ENCODE peak calls at places on chromosomes 16 and 17, in ten cellular contexts. I, A, L, S, J, W, B, M, Q and X are unnamed samples.

GRCh38 chr16:19898924-19899604 is 14.4 kb upstream of the GPRC5B start:
- DNase-seq in I (peak; percentile 75), A (no peak), L (peak; percentile 22), S (peak; percentile 39), J (no peak), W (no peak), B (peak; percentile 44), M (peak; percentile 61), Q (peak; percentile 67), X (no peak)

GRCh38 chr16:21663889-21664647 is at the start of gene OTOA:
- DNase-seq in I (no peak), A (no peak), L (no peak), S (peak; percentile 23), J (no peak), W (no peak), B (no peak), M (no peak), Q (peak; percentile 34), X (no peak)

GRCh38 chr16:11182381-11182780 is 73.6 kb downstream of the SOCS1 start:
- DNase-seq in I (no peak), A (no peak), L (no peak), S (no peak), J (no peak), W (no peak), B (no peak), M (no peak), Q (no peak), X (no peak)

GRCh38 chr16:35221482-35222185 is 1762.2 kb downstream of the TP53TG3F start:
- DNase-seq in I (no peak), A (no peak), L (no peak), S (no peak), J (no peak), W (no peak), B (no peak), M (no peak), Q (no peak), X (no peak)

GRCh38 chr17:42171831-42172230 is 9.1 kb downstream of the KCNH4 start:
- DNase-seq in I (no peak), A (no peak), L (no peak), S (no peak), J (no peak), W (no peak), B (no peak), M (no peak), Q (peak; percentile 18), X (no peak)

GRCh38 chr16:85245307-85246172 is 133.3 kb upstream of the CIBAR2 start:
- DNase-seq in I (peak; percentile 72), A (peak; percentile 59), L (peak; percentile 72), S (peak; percentile 53), J (peak; percentile 70), W (peak; percentile 82), B (peak; percentile 72), M (peak; percentile 78), Q (peak; percentile 74), X (no peak)

GRCh38 chr16:47777191-47777590 is 316.1 kb downstream of the PHKB start:
- DNase-seq in I (no peak), A (no peak), L (peak; percentile 62), S (no peak), J (no peak), W (no peak), B (no peak), M (no peak), Q (no peak), X (no peak)

GRCh38 chr17:43671755-43672502 is 10.2 kb upstream of the MEOX1 start:
- DNase-seq in I (no peak), A (no peak), L (no peak), S (no peak), J (no peak), W (no peak), B (no peak), M (no peak), Q (no peak), X (no peak)

GRCh38 chr17:51739245-51739886 is 419.1 kb downstream of the CA10 start:
- DNase-seq in I (no peak), A (no peak), L (no peak), S (no peak), J (no peak), W (no peak), B (no peak), M (no peak), Q (no peak), X (no peak)

GRCh38 chr17:51733166-51733565 is 425.3 kb downstream of the CA10 start:
- DNase-seq in I (no peak), A (no peak), L (no peak), S (no peak), J (no peak), W (no peak), B (no peak), M (no peak), Q (no peak), X (no peak)

GRCh38 chr17:51734976-51735375 is 423.5 kb downstream of the CA10 start:
- DNase-seq in I (no peak), A (no peak), L (no peak), S (no peak), J (no peak), W (no peak), B (no peak), M (no peak), Q (no peak), X (no peak)

GRCh38 chr17:51731941-51732722 is 426.4 kb downstream of the CA10 start:
- DNase-seq in I (no peak), A (no peak), L (no peak), S (no peak), J (no peak), W (no peak), B (no peak), M (no peak), Q (no peak), X (no peak)

DNA sequence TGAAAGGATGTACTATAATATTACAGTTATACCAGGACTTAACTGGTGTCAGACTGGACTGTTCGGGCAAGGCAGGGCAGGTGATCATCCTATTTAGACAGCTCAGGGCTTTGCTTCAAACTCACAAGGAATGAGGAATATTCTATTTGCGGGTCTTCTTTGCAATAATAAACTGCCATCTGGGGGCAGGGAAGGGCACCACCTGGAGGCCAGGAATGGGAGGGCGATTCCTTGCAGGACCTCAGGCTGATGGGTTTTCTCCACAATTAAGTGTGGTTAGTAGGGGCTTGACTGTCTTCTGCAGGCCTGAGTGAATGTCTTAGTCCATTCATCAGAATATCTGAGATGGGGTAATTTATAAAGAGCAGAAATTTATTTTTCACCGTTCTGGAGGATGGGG is 424.1 kb downstream of the CA10 start:
- DNase-seq in I (no peak), A (peak; percentile 23), L (no peak), S (no peak), J (no peak), W (no peak), B (no peak), M (peak; percentile 5), Q (peak; percentile 15), X (no peak)
- TF ChIP-seq CTCF in I (peak; percentile 58), A (no peak), L (no peak), S (peak; percentile 37), J (no peak), W (no peak), B (peak; percentile 39), M (peak; percentile 21), Q (peak; percentile 43), X (peak; percentile 48)

GRCh38 chr17:67055811-67056745 is 11.7 kb downstream of the CACNG1 start:
- DNase-seq in I (no peak), A (no peak), L (no peak), S (peak; percentile 57), J (no peak), W (no peak), B (no peak), M (peak; percentile 20), Q (no peak), X (no peak)

GRCh38 chr17:67054608-67055007 is 10.3 kb downstream of the CACNG1 start:
- DNase-seq in I (no peak), A (no peak), L (no peak), S (no peak), J (no peak), W (no peak), B (no peak), M (no peak), Q (no peak), X (no peak)

GRCh38 chr17:67055041-67055443 is 10.7 kb downstream of the CACNG1 start:
- DNase-seq in I (no peak), A (no peak), L (no peak), S (no peak), J (no peak), W (no peak), B (no peak), M (no peak), Q (no peak), X (no peak)

GRCh38 chr17:67058036-67058435 is 13.7 kb downstream of the CACNG1 start:
- DNase-seq in I (no peak), A (no peak), L (no peak), S (no peak), J (no peak), W (no peak), B (no peak), M (no peak), Q (no peak), X (no peak)

GRCh38 chr17:67056746-67057490 is 12.6 kb downstream of the CACNG1 start:
- DNase-seq in I (no peak), A (no peak), L (no peak), S (no peak), J (no peak), W (peak; percentile 83), B (no peak), M (no peak), Q (no peak), X (no peak)
- TF ChIP-seq CTCF in I (no peak), A (no peak), L (no peak), S (no peak), J (no peak), W (no peak), B (no peak), M (no peak), Q (no peak), X (no peak)

DNA sequence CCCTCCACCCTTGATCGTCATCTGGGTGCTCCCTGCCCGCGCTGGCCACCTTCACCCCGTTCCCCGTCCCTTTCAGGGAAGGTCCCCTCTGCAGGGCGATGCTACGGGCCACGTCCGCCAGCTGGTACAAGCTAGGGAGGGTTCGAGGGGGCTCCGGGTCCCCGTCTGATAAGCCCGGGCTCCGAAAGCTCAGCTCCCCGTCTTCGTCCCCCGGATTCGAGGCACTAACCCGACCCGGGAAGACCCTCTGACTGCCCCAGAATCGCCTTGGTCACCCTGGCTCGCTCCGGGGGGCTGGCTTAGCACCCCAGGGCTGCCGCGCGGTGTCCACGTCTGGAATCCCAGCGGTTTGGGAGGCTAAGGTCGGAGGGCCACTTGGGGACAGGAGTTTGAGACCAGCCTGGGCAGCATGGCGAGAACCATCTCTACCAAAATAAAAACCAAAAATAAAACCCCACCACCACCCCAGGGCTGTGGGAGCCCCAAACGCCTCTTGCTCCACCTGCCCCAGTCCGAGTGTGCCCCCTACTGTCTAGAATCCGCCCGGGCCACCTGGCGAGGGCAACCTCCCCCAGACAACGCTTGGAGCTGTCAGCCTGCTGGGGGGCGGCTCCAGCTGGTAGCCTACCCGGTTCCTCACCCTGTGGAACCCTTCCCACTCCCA is 1.1 kb upstream of the SLC43A2 start:
- DNase-seq in I (no peak), A (peak; percentile 71), L (no peak), S (peak; percentile 87), J (no peak), W (peak; percentile 89), B (peak; percentile 74), M (peak; percentile 86), Q (peak; percentile 40), X (no peak)
- TF ChIP-seq CTCF in I (peak; percentile 57), A (peak; percentile 45), L (peak; percentile 64), S (peak; percentile 71), J (peak; percentile 40), W (peak; percentile 74), B (peak; percentile 57), M (peak; percentile 93), Q (peak; percentile 19), X (peak; percentile 50)

DNA sequence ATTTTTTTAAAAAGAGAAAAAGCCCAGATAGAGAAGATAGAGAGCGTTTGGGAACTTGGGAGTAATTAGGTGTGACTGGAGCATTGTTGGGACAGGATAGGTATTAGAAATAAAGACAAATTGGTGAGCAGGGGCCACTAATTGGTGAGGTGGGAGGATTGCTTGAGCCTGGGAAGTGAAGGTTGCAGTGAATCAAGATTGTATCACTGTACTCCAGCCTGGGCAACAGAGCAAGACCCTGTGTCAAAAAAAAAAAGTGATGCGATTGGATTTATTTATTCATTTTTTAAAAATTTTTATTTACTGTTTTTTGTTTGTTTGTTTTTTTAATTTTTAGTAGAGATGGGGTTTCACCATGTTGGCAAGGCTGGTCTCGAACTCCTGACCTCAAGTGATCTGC is 5.1 kb downstream of the CASC3 start:
- DNase-seq in I (no peak), A (no peak), L (no peak), S (no peak), J (no peak), W (no peak), B (no peak), M (no peak), Q (no peak), X (no peak)
- TF ChIP-seq CTCF in I (no peak), A (no peak), L (no peak), S (no peak), J (no peak), W (no peak), B (no peak), M (no peak), Q (no peak), X (no peak)